ENCODE peak calls at places on chromosome 15, in four cellular contexts. M is sciatic nerve; E is SJCRH30; K is activated CD8-positive, alpha-beta memory T cell treated with anti-CD3 and anti-CD28 coated beads for 48 hours. V is an unnamed sample.

GRCh38 chr15:34109775-34110663 is 8.1 kb downstream of the PGBD4 start:
- DNase-seq in M (no peak), E (no peak), K (no peak), V (no peak)

GRCh38 chr15:52481915-52482314 is 46.8 kb downstream of the MYO5A start:
- DNase-seq in M (no peak), E (no peak), K (no peak), V (peak)

GRCh38 chr15:72285927-72286516 is 13.7 kb upstream of the PARP6 start:
- DNase-seq in M (no peak), E (peak), K (no peak), V (no peak)

GRCh38 chr15:87748483-87748882 is 508.1 kb downstream of the NTRK3 start:
- DNase-seq in M (no peak), E (no peak), K (no peak), V (no peak)

GRCh38 chr15:97955040-97955439 is 5.5 kb upstream of the ARRDC4 start:
- DNase-seq in M (no peak), E (no peak), K (no peak), V (no peak)

GRCh38 chr15:71610991-71611720 is 199.2 kb upstream of the NR2E3 start:
- DNase-seq in M (no peak), E (peak), K (no peak), V (no peak)

GRCh38 chr15:79496838-79497237 is 64.7 kb downstream of the MINAR1 start:
- DNase-seq in M (no peak), E (no peak), K (no peak), V (no peak)

GRCh38 chr15:81388431-81388760 is 14.4 kb upstream of the TMC3 start:
- DNase-seq in M (no peak), E (no peak), K (no peak), V (no peak)

GRCh38 chr15:78049691-78050440 is 27.6 kb downstream of the TBC1D2B start:
- DNase-seq in M (no peak), E (no peak), K (peak), V (peak)

GRCh38 chr15:89630260-89630659 is 25.0 kb downstream of the KIF7 start:
- DNase-seq in M (no peak), E (no peak), K (no peak), V (no peak)

GRCh38 chr15:65920121-65920520 is 50.8 kb downstream of the RAB11A start:
- DNase-seq in M (no peak), E (no peak), K (no peak), V (no peak)

GRCh38 chr15:60414016-60414682 is 16.4 kb upstream of the ANXA2 start:
- DNase-seq in M (no peak), E (no peak), K (no peak), V (no peak)

GRCh38 chr15:35167675-35168074 is 82.6 kb upstream of the NANOGP8 start:
- DNase-seq in M (no peak), E (no peak), K (no peak), V (no peak)

GRCh38 chr15:45376300-45376928 is 1.9 kb downstream of the GATM start:
- DNase-seq in M (no peak), E (no peak), K (no peak), V (no peak)

GRCh38 chr15:78075490-78076230 is 1.9 kb downstream of the TBC1D2B start:
- DNase-seq in M (no peak), E (peak), K (no peak), V (no peak)

GRCh38 chr15:101127503-101128076 is 124.3 kb downstream of the CHSY1 start:
- DNase-seq in M (peak), E (peak), K (peak), V (peak)

GRCh38 chr15:67783303-67783702 is 42.0 kb upstream of the SKOR1 start:
- DNase-seq in M (no peak), E (no peak), K (no peak), V (no peak)

GRCh38 chr15:66716668-66717025 is 14.6 kb downstream of the SMAD6 start:
- DNase-seq in M (no peak), E (peak), K (no peak), V (no peak)

GRCh38 chr15:66287461-66288055 is 5.8 kb upstream of the DIS3L start:
- DNase-seq in M (no peak), E (no peak), K (no peak), V (no peak)

GRCh38 chr15:76903251-76903681 is 1.9 kb downstream of the SCAPER start:
- DNase-seq in M (no peak), E (peak), K (no peak), V (no peak)

GRCh38 chr15:70528270-70528706 is 235.1 kb downstream of the UACA start:
- DNase-seq in M (no peak), E (peak), K (no peak), V (peak)

GRCh38 chr15:91308209-91308608 is 208.2 kb downstream of the SV2B start:
- DNase-seq in M (no peak), E (no peak), K (no peak), V (no peak)

GRCh38 chr15:84099181-84099580 is 136.4 kb upstream of the GOLGA6L4 start:
- DNase-seq in M (peak), E (peak), K (no peak), V (no peak)

GRCh38 chr15:99433026-99433756 is 132.6 kb upstream of the MEF2A start:
- DNase-seq in M (peak), E (peak), K (no peak), V (peak)

GRCh38 chr15:100241572-100242479 is 99.9 kb downstream of the ADAMTS17 start:
- DNase-seq in M (peak), E (no peak), K (no peak), V (no peak)

GRCh38 chr15:101167791-101168462 is 83.9 kb downstream of the CHSY1 start:
- DNase-seq in M (peak), E (peak), K (peak), V (no peak)

GRCh38 chr15:99059010-99059981 is 45.6 kb upstream of the SYNM start:
- DNase-seq in M (peak), E (peak), K (peak), V (peak)

GRCh38 chr15:62957130-62957529 is 85.4 kb upstream of the TPM1 start:
- DNase-seq in M (no peak), E (no peak), K (no peak), V (no peak)

GRCh38 chr15:83871808-83872559 is 218.1 kb downstream of the ADAMTSL3 start:
- DNase-seq in M (no peak), E (peak), K (no peak), V (no peak)

GRCh38 chr15:73794501-73795133 is 41.5 kb upstream of the INSYN1 start:
- DNase-seq in M (no peak), E (no peak), K (no peak), V (no peak)

GRCh38 chr15:49990835-49991540 is 128.0 kb downstream of the ATP8B4 start:
- DNase-seq in M (no peak), E (no peak), K (no peak), V (no peak)